ENCODE peak calls at places on chromosomes 2 and 18, in four cellular contexts. N is psoas muscle, B is brain microvascular endothelial cell, K is adrenal gland. Z is an unnamed sample.

GRCh38 chr2:238462782-238463396 is 36.2 kb downstream of the ASB1 start:
- DNase-seq in N (no peak), B (peak), K (no peak), Z (no peak)

GRCh38 chr2:216299130-216299529 is 73.2 kb downstream of the MARCHF4 start:
- DNase-seq in N (no peak), B (no peak), K (no peak), Z (no peak)

GRCh38 chr2:100036793-100037192 is 105.6 kb downstream of the AFF3 start:
- DNase-seq in N (no peak), B (no peak), K (no peak), Z (no peak)

GRCh38 chr18:62437520-62438329 is 85.1 kb upstream of the ZCCHC2 start:
- DNase-seq in N (peak), B (no peak), K (peak), Z (no peak)

GRCh38 chr2:131027566-131028528 is 65.4 kb downstream of the FAM168B start:
- DNase-seq in N (no peak), B (no peak), K (no peak), Z (no peak)

GRCh38 chr2:120376101-120376500 is 30.2 kb downstream of the INHBB start:
- DNase-seq in N (peak), B (no peak), K (no peak), Z (no peak)

GRCh38 chr2:105641389-105641811 is 103.3 kb upstream of the NCK2 start:
- DNase-seq in N (no peak), B (no peak), K (no peak), Z (no peak)

GRCh38 chr2:120990451-120990871 is 254.8 kb downstream of the GLI2 start:
- DNase-seq in N (no peak), B (no peak), K (no peak), Z (no peak)

GRCh38 chr2:112144966-112145365 is 6.8 kb downstream of the FBLN7 start:
- DNase-seq in N (no peak), B (no peak), K (no peak), Z (no peak)

GRCh38 chr2:78992451-78992806 is 33.1 kb upstream of the REG3G start:
- DNase-seq in N (no peak), B (no peak), K (peak), Z (no peak)

GRCh38 chr2:406876-407275 is 119.0 kb upstream of the ALKAL2 start:
- DNase-seq in N (no peak), B (no peak), K (no peak), Z (no peak)

GRCh38 chr18:61360440-61361383 is 27.5 kb downstream of the CDH20 start:
- DNase-seq in N (no peak), B (no peak), K (no peak), Z (no peak)

GRCh38 chr2:28068098-28068497 is 177.6 kb downstream of the BABAM2 start:
- DNase-seq in N (no peak), B (no peak), K (no peak), Z (no peak)

GRCh38 chr18:1983746-1984515 is 587.4 kb downstream of the METTL4 start:
- DNase-seq in N (no peak), B (no peak), K (no peak), Z (no peak)

GRCh38 chr2:166384774-166385173 is 9.0 kb upstream of the SCN9A start:
- DNase-seq in N (no peak), B (no peak), K (no peak), Z (no peak)

GRCh38 chr2:39484206-39484605 is 47.1 kb upstream of the MAP4K3 start:
- DNase-seq in N (no peak), B (no peak), K (no peak), Z (no peak)

GRCh38 chr2:189164732-189165131 is 14.8 kb downstream of the COL5A2 start:
- DNase-seq in N (no peak), B (no peak), K (no peak), Z (no peak)

GRCh38 chr2:98932778-98933343 is 3.2 kb downstream of the CRACDL start:
- DNase-seq in N (no peak), B (no peak), K (no peak), Z (no peak)

GRCh38 chr2:202870431-202871160 is 970 bp downstream of the ICA1L start:
- DNase-seq in N (peak), B (peak), K (peak), Z (peak)

GRCh38 chr2:3641181-3641580 is 16.8 kb upstream of the ALLC start:
- DNase-seq in N (peak), B (no peak), K (no peak), Z (no peak)

GRCh38 chr2:216328347-216328746 is 43.9 kb downstream of the MARCHF4 start:
- DNase-seq in N (no peak), B (peak), K (no peak), Z (no peak)

GRCh38 chr18:31603335-31603734 is 11.7 kb downstream of the TTR start:
- DNase-seq in N (no peak), B (no peak), K (peak), Z (no peak)

GRCh38 chr2:22579341-22579740 is 805.6 kb upstream of the KLHL29 start:
- DNase-seq in N (no peak), B (no peak), K (no peak), Z (no peak)

DNA sequence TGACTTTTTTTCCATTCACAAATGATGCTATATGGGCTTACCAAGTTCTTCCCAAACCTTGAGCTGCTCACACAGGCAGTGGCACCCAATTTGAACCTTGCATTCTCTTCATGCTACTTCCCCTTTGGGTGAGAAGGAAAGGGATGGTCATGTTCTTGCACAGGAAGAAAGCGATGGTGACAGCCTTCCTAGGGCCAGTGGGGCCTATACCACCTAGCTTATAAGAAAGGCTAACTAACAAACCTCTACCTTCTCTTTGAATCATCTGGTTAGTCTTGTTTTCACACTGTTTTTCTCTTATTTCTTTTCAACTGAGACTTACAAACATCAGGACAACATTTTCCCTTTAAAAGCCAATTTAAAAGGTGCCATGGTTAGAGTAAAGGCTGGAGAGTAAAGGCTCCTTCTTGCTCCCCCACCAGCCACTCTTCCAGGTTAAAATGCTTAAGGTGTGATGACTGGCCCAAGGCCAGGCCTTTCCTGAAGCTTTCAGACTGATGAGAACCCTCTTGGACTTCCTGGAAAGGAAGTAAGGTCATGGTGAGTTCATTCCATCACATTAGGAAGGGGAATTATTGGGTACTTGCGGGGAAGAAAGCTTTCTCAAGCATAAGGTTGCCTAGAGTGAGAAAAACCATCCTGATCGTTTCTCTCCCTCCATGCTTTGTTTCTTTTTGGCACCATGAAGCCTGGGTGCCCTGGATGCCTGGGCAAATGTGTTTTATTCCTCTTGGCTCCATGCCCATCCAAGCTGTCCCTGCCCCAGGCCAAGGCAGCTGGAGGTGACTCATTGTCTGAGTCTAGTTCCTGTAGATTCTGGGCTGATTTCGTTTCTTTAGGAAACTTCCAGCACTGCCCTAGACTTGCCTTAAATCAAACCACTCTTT is 41.4 kb upstream of the ITGB6 start:
- DNase-seq in N (no peak), B (peak), K (peak), Z (no peak)
- TF ChIP-seq CTCF in N (no peak), B (no peak), K (no peak), Z (no peak)

DNA sequence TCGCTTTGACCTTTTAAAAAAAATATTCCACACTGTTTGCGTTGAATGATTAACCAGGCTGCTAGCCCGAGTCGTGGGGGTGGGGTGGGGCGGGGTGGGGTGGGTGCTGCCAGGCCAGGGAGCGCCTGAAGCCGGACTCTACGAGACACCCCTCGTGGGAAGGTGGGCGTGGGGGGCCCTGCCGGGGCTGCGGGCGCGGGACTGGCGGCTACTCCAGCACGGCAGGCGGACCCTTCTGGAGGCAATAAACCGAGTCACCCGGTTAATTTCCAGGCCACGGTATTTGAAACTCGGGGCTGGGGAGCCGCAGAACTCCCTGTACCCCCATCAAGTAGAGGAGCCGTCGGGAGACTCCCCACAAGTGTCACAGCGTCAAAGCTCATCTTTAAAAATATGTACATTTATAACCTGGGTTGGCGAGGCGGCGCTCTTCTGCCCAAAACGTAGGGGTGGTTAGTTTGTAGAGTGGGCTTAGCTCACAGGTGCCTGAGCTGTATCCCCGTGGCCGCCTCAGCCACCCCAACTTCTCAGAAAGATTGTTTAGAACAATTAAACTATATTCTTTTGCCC is 1.2 kb downstream of the B3GNT2 start:
- DNase-seq in N (no peak), B (no peak), K (peak), Z (peak)
- TF ChIP-seq CTCF in N (no peak), B (peak), K (no peak), Z (no peak)

DNA sequence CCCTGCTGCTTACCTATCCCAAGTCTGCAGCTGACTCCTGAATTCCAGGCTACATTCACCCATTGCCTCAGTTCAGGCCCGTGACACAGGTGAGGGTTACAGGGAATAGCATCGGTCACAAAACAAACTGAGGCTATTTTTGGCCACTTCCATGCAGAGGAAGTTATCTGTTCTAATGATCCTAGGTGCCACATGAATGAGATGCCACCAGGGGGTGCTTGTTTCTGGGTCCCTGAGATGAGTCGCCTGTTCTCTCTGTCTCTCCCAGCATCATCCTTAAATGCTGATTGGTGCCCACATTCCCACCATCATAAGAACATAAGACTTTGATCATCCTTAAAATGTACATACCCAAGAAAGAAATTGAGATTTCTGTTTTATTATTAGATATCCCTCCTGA is 119.0 kb upstream of the CELF4 start:
- DNase-seq in N (no peak), B (no peak), K (no peak), Z (no peak)
- TF ChIP-seq CTCF in N (no peak), B (no peak), K (no peak), Z (no peak)

DNA sequence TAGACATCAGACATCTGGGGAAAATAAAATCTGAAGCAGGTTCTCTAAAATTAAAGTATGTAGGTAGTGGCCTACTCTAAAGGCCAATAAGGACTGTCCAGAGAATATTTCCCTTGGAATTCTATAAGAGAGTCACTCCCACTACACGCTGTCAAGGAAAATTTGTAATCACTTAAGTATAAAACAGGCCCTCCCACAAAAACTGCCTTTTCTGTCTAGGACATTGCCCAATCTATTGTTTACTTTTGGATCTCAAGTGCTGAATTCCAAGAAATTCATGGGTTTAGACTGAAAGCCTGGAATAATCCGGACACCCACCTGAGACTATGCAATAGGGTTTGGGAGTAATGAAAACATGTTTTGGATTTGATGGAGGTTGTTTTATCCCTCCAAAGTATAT is 1.7 kb upstream of the SRBD1 start:
- DNase-seq in N (no peak), B (no peak), K (no peak), Z (no peak)
- TF ChIP-seq CTCF in N (no peak), B (no peak), K (no peak), Z (no peak)

GRCh38 chr2:143843696-143844095 is 676.2 kb downstream of the ZEB2 start:
- DNase-seq in N (no peak), B (no peak), K (no peak), Z (no peak)

GRCh38 chr2:143840601-143841000 is 679.3 kb downstream of the ZEB2 start:
- DNase-seq in N (no peak), B (no peak), K (no peak), Z (no peak)

GRCh38 chr2:143842836-143843235 is 677.1 kb downstream of the ZEB2 start:
- DNase-seq in N (no peak), B (no peak), K (no peak), Z (no peak)

GRCh38 chr2:143839456-143839855 is 680.5 kb downstream of the ZEB2 start:
- DNase-seq in N (no peak), B (no peak), K (no peak), Z (no peak)

GRCh38 chr2:143841935-143842334 is 678.0 kb downstream of the ZEB2 start:
- DNase-seq in N (no peak), B (no peak), K (no peak), Z (no peak)
- TF ChIP-seq CTCF in N (no peak), B (peak), K (no peak), Z (no peak)

GRCh38 chr2:49770919-49771318 is 616.6 kb upstream of the FSHR start:
- DNase-seq in N (no peak), B (no peak), K (peak), Z (no peak)
- TF ChIP-seq CTCF in N (no peak), B (peak), K (peak), Z (no peak)

GRCh38 chr18:35917043-35917442 is 55.4 kb upstream of the RMP24 start:
- DNase-seq in N (no peak), B (no peak), K (no peak), Z (no peak)
- TF ChIP-seq CTCF in N (no peak), B (peak), K (no peak), Z (no peak)

GRCh38 chr2:218095853-218096252 is 26.8 kb downstream of the RUFY4 start:
- DNase-seq in N (no peak), B (no peak), K (no peak), Z (no peak)

GRCh38 chr2:218097975-218098374 is 27.9 kb upstream of the CXCR2 start:
- DNase-seq in N (no peak), B (no peak), K (no peak), Z (no peak)

GRCh38 chr2:218091743-218092142 is 22.7 kb downstream of the RUFY4 start:
- DNase-seq in N (no peak), B (no peak), K (no peak), Z (no peak)

GRCh38 chr2:218093879-218094278 is 24.8 kb downstream of the RUFY4 start:
- DNase-seq in N (no peak), B (no peak), K (no peak), Z (no peak)
- TF ChIP-seq CTCF in N (no peak), B (no peak), K (no peak), Z (no peak)

GRCh38 chr2:1887106-1887505 is 142.8 kb upstream of the PXDN start:
- DNase-seq in N (no peak), B (no peak), K (no peak), Z (no peak)

GRCh38 chr2:1884933-1885580 is 140.7 kb upstream of the PXDN start:
- DNase-seq in N (no peak), B (peak), K (no peak), Z (no peak)

GRCh38 chr2:1889099-1889650 is 144.9 kb upstream of the PXDN start:
- DNase-seq in N (no peak), B (no peak), K (no peak), Z (no peak)

GRCh38 chr2:1886405-1886992 is 142.2 kb upstream of the PXDN start:
- DNase-seq in N (no peak), B (peak), K (peak), Z (no peak)

DNA sequence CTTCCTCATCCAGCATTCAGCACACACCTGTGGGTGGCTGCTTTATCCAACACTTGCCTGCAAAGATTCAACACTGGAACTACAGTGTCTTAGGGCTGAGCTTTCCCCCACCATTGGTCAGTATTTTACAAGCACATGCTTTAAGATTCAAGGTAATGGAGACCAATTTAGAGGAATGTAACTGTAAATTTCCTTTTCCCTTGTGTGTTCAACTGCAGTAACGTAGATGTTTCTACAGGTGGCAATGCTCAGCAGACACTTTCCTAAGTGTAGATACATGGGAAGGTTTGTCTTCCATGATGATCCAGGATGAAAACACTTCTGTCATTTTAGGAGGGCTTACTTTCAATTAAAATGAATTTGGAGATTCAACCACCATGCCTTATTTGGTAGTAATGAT is 143.6 kb upstream of the PXDN start:
- DNase-seq in N (no peak), B (no peak), K (no peak), Z (no peak)
- TF ChIP-seq CTCF in N (no peak), B (peak), K (no peak), Z (no peak)